ENCODE peak calls at places on chromosome 6, in ten cellular contexts. W is dorsolateral prefrontal cortex; B is psoas muscle; J is heart right ventricle; I is lower lobe of right lung; X is IMR-90; P is astrocyte; G is stomach; K is CD8-positive, alpha-beta memory T cell; E is effector memory CD4-positive, alpha-beta T cell. H is an unnamed sample.

GRCh38 chr6:41332842-41333736 is 2.3 kb upstream of the NCR2 start:
- DNase-seq in B (no peak), K (no peak), I (no peak), W (no peak), X (no peak), G (no peak), E (no peak), P (no peak), J (no peak), H (no peak)

GRCh38 chr6:82570083-82570482 is 206.5 kb downstream of the TPBG start:
- DNase-seq in G (no peak), I (no peak), X (no peak), W (no peak), K (no peak), J (no peak), E (no peak), B (no peak), P (no peak), H (no peak)

GRCh38 chr6:145148392-145149175 is 586.7 kb downstream of the EPM2A start:
- DNase-seq in B (no peak), E (no peak), G (peak; percentile 29), I (peak; percentile 56), J (peak; percentile 11), K (no peak), P (peak; percentile 72), X (peak; percentile 63), W (no peak), H (peak; percentile 79)

GRCh38 chr6:29414588-29414987 is at the start of gene OR12D1:
- DNase-seq in P (no peak), E (no peak), B (no peak), K (no peak), J (no peak), W (no peak), G (no peak), I (no peak), X (no peak), H (peak; percentile 4)

GRCh38 chr6:142009647-142010046 is 123.1 kb upstream of the GJE1 start:
- DNase-seq in J (no peak), G (no peak), W (no peak), B (no peak), K (no peak), X (peak; percentile 72), I (no peak), P (peak; percentile 97), E (no peak), H (no peak)

GRCh38 chr6:27791182-27791939 is 120.8 kb downstream of the OR2B2 start:
- DNase-seq in B (peak; percentile 57), I (no peak), X (peak; percentile 87), W (peak; percentile 60), J (no peak), G (peak; percentile 43), P (peak; percentile 69), K (no peak), E (no peak), H (peak; percentile 44)

GRCh38 chr6:135640449-135641111 is 143.0 kb upstream of the AHI1 start:
- DNase-seq in B (no peak), G (no peak), P (no peak), E (no peak), J (no peak), W (no peak), K (no peak), X (peak; percentile 38), I (no peak), H (no peak)

GRCh38 chr6:16487953-16488674 is 249.7 kb downstream of the GMPR start:
- DNase-seq in X (no peak), B (no peak), K (no peak), P (no peak), I (no peak), J (no peak), W (no peak), E (no peak), G (no peak), H (no peak)

GRCh38 chr6:151716446-151717047 is 90.9 kb upstream of the ESR1 start:
- DNase-seq in I (peak; percentile 54), W (no peak), G (no peak), K (no peak), P (no peak), X (no peak), J (no peak), E (no peak), B (no peak), H (no peak)

GRCh38 chr6:163078712-163079111 is 335.8 kb upstream of the QKI start:
- DNase-seq in I (no peak), B (no peak), W (no peak), P (no peak), X (no peak), J (no peak), G (no peak), K (no peak), E (no peak), H (no peak)

GRCh38 chr6:39892490-39893129 is 41.7 kb downstream of the MOCS1 start:
- DNase-seq in P (peak; percentile 26), B (peak; percentile 81), J (peak; percentile 72), I (peak; percentile 73), E (no peak), G (peak; percentile 74), W (peak; percentile 80), X (peak; percentile 69), K (no peak), H (peak; percentile 13)

GRCh38 chr6:5305968-5306626 is 44.8 kb downstream of the FARS2 start:
- DNase-seq in J (no peak), B (no peak), P (no peak), W (no peak), E (no peak), G (no peak), K (no peak), I (no peak), X (peak; percentile 39), H (no peak)

GRCh38 chr6:139736507-139736906 is 362.1 kb upstream of the CITED2 start:
- DNase-seq in G (no peak), I (no peak), B (no peak), P (no peak), X (no peak), K (no peak), J (no peak), E (no peak), W (no peak), H (no peak)

GRCh38 chr6:26627843-26628242 is 31.1 kb downstream of the ABT1 start:
- DNase-seq in G (no peak), K (no peak), P (no peak), I (no peak), X (no peak), J (no peak), W (no peak), E (no peak), B (no peak), H (no peak)

GRCh38 chr6:157187182-157188093 is 135.9 kb downstream of the TMEM242 start:
- DNase-seq in B (no peak), E (no peak), I (no peak), K (no peak), J (no peak), P (peak; percentile 36), X (no peak), G (peak; percentile 62), W (no peak), H (no peak)

GRCh38 chr6:52420668-52421358 is 671 bp downstream of the EFHC1 start:
- DNase-seq in B (no peak), J (no peak), I (no peak), P (peak; percentile 30), E (no peak), G (no peak), K (no peak), X (peak; percentile 33), W (no peak), H (peak; percentile 50)

GRCh38 chr6:52422156-52422555 is 2.0 kb downstream of the EFHC1 start:
- DNase-seq in G (no peak), P (no peak), K (no peak), W (no peak), E (no peak), B (no peak), J (no peak), I (no peak), X (no peak), H (no peak)

GRCh38 chr6:52423448-52423847 is 3.3 kb downstream of the EFHC1 start:
- DNase-seq in W (no peak), E (no peak), I (no peak), G (no peak), J (no peak), B (no peak), X (no peak), K (no peak), P (no peak), H (no peak)

GRCh38 chr6:52426667-52427066 is 6.5 kb downstream of the EFHC1 start:
- DNase-seq in G (no peak), E (no peak), J (no peak), K (no peak), I (no peak), W (no peak), B (no peak), X (peak; percentile 15), P (peak; percentile 31), H (no peak)

GRCh38 chr6:52423971-52424381 is 3.8 kb downstream of the EFHC1 start:
- DNase-seq in P (peak; percentile 96), J (no peak), W (no peak), B (no peak), I (no peak), G (no peak), X (peak; percentile 90), E (no peak), K (no peak), H (peak; percentile 64)
- H3K27ac ChIP-seq in P (peak overlapping the region; percentile 79), J (no peak overlapping the region), W (no peak overlapping the region), B (peak overlapping the region; percentile 42), I (no peak overlapping the region), G (peak overlapping the region; percentile 50), X (peak overlapping the region; percentile 96), E (no peak overlapping the region), K (no peak overlapping the region), H (peak overlapping the region; percentile 87)

DNA sequence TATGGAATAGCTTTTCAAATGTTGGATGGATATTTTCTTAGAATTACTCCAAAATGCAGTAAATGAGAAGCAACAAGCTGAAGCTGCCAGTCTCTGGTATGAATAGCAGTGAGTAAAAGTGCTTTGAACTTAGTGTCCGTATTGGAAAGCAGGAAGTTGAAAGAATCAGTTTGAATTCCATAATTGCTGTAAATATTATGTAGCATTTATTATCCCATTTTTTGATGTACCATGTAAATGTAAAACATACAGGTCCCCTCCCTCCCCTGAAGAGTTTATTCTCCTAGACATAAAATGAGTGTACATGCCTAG is 113.5 kb downstream of the SLC16A10 start:
- DNase-seq in B (no peak), I (no peak), X (no peak), W (no peak), G (no peak), J (no peak), P (no peak), K (no peak), E (no peak), H (no peak)
- H3K27ac ChIP-seq in B (no peak overlapping the region), I (no peak overlapping the region), X (no peak overlapping the region), W (no peak overlapping the region), G (peak overlapping the region; percentile 32), J (no peak overlapping the region), P (no peak overlapping the region), K (no peak overlapping the region), E (no peak overlapping the region), H (no peak overlapping the region)

GRCh38 chr6:110367825-110368224 is 9.7 kb upstream of the METTL24 start:
- DNase-seq in E (no peak), X (no peak), J (no peak), G (no peak), I (no peak), K (no peak), P (no peak), W (no peak), B (no peak), H (no peak)
- H3K27ac ChIP-seq in E (no peak overlapping the region), X (no peak overlapping the region), J (no peak overlapping the region), G (no peak overlapping the region), I (no peak overlapping the region), K (no peak overlapping the region), P (no peak overlapping the region), W (no peak overlapping the region), B (no peak overlapping the region), H (no peak overlapping the region)

GRCh38 chr6:3230275-3231212 is 3.1 kb upstream of the TUBB2B start:
- DNase-seq in I (no peak), X (peak; percentile 34), G (no peak), J (no peak), P (peak; percentile 46), B (no peak), W (peak; percentile 69), E (no peak), K (peak; percentile 15), H (no peak)
- H3K27ac ChIP-seq in I (no peak overlapping the region), X (peak overlapping the region; percentile 76), G (peak overlapping the region; percentile 79), J (no peak overlapping the region), P (no peak overlapping the region), B (peak overlapping the region; percentile 5), W (peak overlapping the region; percentile 90), E (no peak overlapping the region), K (no peak overlapping the region), H (peak overlapping the region; percentile 82)

H was measured in RWPE1.